ENCODE peak calls at places on chromosomes 13 and 19, in ten cellular contexts. L is heart right ventricle, C is bronchial epithelial cell, V is brain microvascular endothelial cell, G is HCT116, P is Caco-2, I is Peyer's patch, Q is mammary epithelial cell, B is fibroblast of villous mesenchyme, X is Panc1. W is an unnamed sample.

GRCh38 chr13:111317571-111318360 is 2.7 kb upstream of the TEX29 start:
- DNase-seq in L (no peak), C (no peak), V (no peak), G (no peak), P (no peak), I (no peak), Q (no peak), B (no peak), X (no peak), W (no peak)

GRCh38 chr13:105914637-105915036 is 620.8 kb downstream of the EFNB2 start:
- DNase-seq in L (no peak), C (peak), V (peak), G (no peak), P (no peak), I (no peak), Q (peak), B (peak), X (no peak), W (peak)

GRCh38 chr19:53086949-53087348 is 16.3 kb downstream of the ZNF160 start:
- DNase-seq in L (peak), C (no peak), V (peak), G (no peak), P (no peak), I (no peak), Q (no peak), B (no peak), X (no peak), W (peak)

GRCh38 chr13:71358218-71358617 is 508.8 kb downstream of the DACH1 start:
- DNase-seq in L (no peak), C (peak), V (no peak), G (no peak), P (no peak), I (no peak), Q (peak), B (no peak), X (no peak), W (no peak)

GRCh38 chr19:32674153-32674958 is 624 bp downstream of the ANKRD27 start:
- DNase-seq in L (no peak), C (no peak), V (no peak), G (no peak), P (no peak), I (no peak), Q (no peak), B (no peak), X (no peak), W (no peak)

GRCh38 chr13:75795274-75795673 is 159.1 kb downstream of the LMO7 start:
- DNase-seq in L (no peak), C (no peak), V (no peak), G (no peak), P (no peak), I (no peak), Q (no peak), B (no peak), X (no peak), W (no peak)

GRCh38 chr19:54271106-54271505 is 9.8 kb downstream of the LILRB2 start:
- DNase-seq in L (no peak), C (no peak), V (no peak), G (no peak), P (no peak), I (no peak), Q (no peak), B (no peak), X (no peak), W (no peak)

GRCh38 chr19:1758231-1758577 is 4.9 kb downstream of the ONECUT3 start:
- DNase-seq in L (no peak), C (no peak), V (no peak), G (no peak), P (no peak), I (no peak), Q (no peak), B (no peak), X (no peak), W (no peak)

GRCh38 chr19:39098365-39099269 is 14.4 kb downstream of the ACP7 start:
- DNase-seq in L (no peak), C (no peak), V (no peak), G (no peak), P (no peak), I (no peak), Q (no peak), B (no peak), X (no peak), W (no peak)

GRCh38 chr19:21677696-21678418 is 89.5 kb downstream of the ZNF100 start:
- DNase-seq in L (peak), C (no peak), V (no peak), G (no peak), P (no peak), I (no peak), Q (no peak), B (no peak), X (no peak), W (no peak)

GRCh38 chr19:45769821-45770191 is 754 bp upstream of the SIX5 start:
- DNase-seq in L (peak), C (peak), V (peak), G (no peak), P (no peak), I (no peak), Q (peak), B (peak), X (no peak), W (peak)

GRCh38 chr19:50475736-50476223 is 527 bp upstream of the EMC10 start:
- DNase-seq in L (no peak), C (no peak), V (no peak), G (no peak), P (no peak), I (no peak), Q (no peak), B (no peak), X (no peak), W (no peak)

GRCh38 chr13:53101883-53102282 is 73.3 kb downstream of the OLFM4 start:
- DNase-seq in L (no peak), C (no peak), V (no peak), G (no peak), P (no peak), I (no peak), Q (no peak), B (no peak), X (no peak), W (no peak)

GRCh38 chr19:31232871-31233270 is 116.4 kb downstream of the TSHZ3 start:
- DNase-seq in L (no peak), C (peak), V (peak), G (no peak), P (no peak), I (no peak), Q (peak), B (peak), X (no peak), W (peak)

GRCh38 chr19:27647423-27647822 is 1565.5 kb downstream of the UQCRFS1 start:
- DNase-seq in L (no peak), C (no peak), V (no peak), G (no peak), P (no peak), I (no peak), Q (no peak), B (no peak), X (no peak), W (no peak)

GRCh38 chr19:47405854-47406417 is 13.4 kb downstream of the MEIS3 start:
- DNase-seq in L (no peak), C (no peak), V (no peak), G (no peak), P (no peak), I (no peak), Q (no peak), B (no peak), X (no peak), W (no peak)

GRCh38 chr13:101572456-101572855 is 120.0 kb downstream of the ITGBL1 start:
- DNase-seq in L (no peak), C (no peak), V (peak), G (no peak), P (no peak), I (no peak), Q (no peak), B (no peak), X (no peak), W (no peak)

GRCh38 chr19:51824603-51825002 is 29.6 kb downstream of the FPR3 start:
- DNase-seq in L (no peak), C (no peak), V (no peak), G (no peak), P (no peak), I (no peak), Q (no peak), B (no peak), X (no peak), W (no peak)

GRCh38 chr13:26881154-26881553 is 120.6 kb upstream of the GPR12 start:
- DNase-seq in L (no peak), C (no peak), V (peak), G (no peak), P (no peak), I (no peak), Q (peak), B (no peak), X (no peak), W (peak)

GRCh38 chr13:82758056-82758455 is 1124.2 kb downstream of the SLITRK1 start:
- DNase-seq in L (no peak), C (peak), V (peak), G (peak), P (peak), I (no peak), Q (peak), B (no peak), X (no peak), W (peak)

GRCh38 chr13:45781553-45782326 is 69.8 kb downstream of the SIAH3 start:
- DNase-seq in L (peak), C (peak), V (no peak), G (no peak), P (no peak), I (peak), Q (peak), B (no peak), X (no peak), W (peak)

GRCh38 chr13:19601749-19602725 is 31.4 kb upstream of the MPHOSPH8 start:
- DNase-seq in L (peak), C (no peak), V (no peak), G (no peak), P (peak), I (peak), Q (peak), B (peak), X (no peak), W (peak)

GRCh38 chr13:110509478-110509926 is 52.0 kb downstream of the RAB20 start:
- DNase-seq in L (no peak), C (no peak), V (no peak), G (no peak), P (no peak), I (no peak), Q (no peak), B (no peak), X (no peak), W (no peak)

GRCh38 chr13:60397693-60398437 is 845 bp downstream of the TDRD3 start:
- DNase-seq in L (peak), C (peak), V (peak), G (no peak), P (no peak), I (peak), Q (peak), B (peak), X (no peak), W (peak)

GRCh38 chr19:41546386-41546789 is 29.6 kb upstream of the CEACAM21 start:
- DNase-seq in L (no peak), C (no peak), V (no peak), G (no peak), P (no peak), I (no peak), Q (no peak), B (no peak), X (no peak), W (no peak)

GRCh38 chr13:29162638-29163037 is 342.5 kb downstream of the MTUS2 start:
- DNase-seq in L (no peak), C (no peak), V (no peak), G (no peak), P (no peak), I (no peak), Q (no peak), B (peak), X (no peak), W (no peak)

GRCh38 chr19:48064509-48064908 is 20.6 kb upstream of the CABP5 start:
- DNase-seq in L (no peak), C (no peak), V (peak), G (no peak), P (no peak), I (no peak), Q (no peak), B (peak), X (no peak), W (no peak)

GRCh38 chr13:32045963-32046785 is 14.6 kb downstream of the FRY start:
- DNase-seq in L (no peak), C (peak), V (peak), G (no peak), P (peak), I (no peak), Q (peak), B (peak), X (no peak), W (peak)

GRCh38 chr13:101691326-101691725 is 238.9 kb downstream of the ITGBL1 start:
- DNase-seq in L (no peak), C (no peak), V (no peak), G (no peak), P (no peak), I (no peak), Q (peak), B (no peak), X (no peak), W (no peak)

GRCh38 chr13:61414136-61414535 is 1.5 kb downstream of the PCDH20 start:
- DNase-seq in L (no peak), C (no peak), V (no peak), G (no peak), P (no peak), I (no peak), Q (no peak), B (no peak), X (no peak), W (no peak)

GRCh38 chr19:51325161-51325979 is 13.9 kb downstream of the IGLON5 start:
- DNase-seq in L (no peak), C (no peak), V (no peak), G (no peak), P (no peak), I (no peak), Q (no peak), B (no peak), X (no peak), W (no peak)

GRCh38 chr19:44512326-44513298 is 12.3 kb upstream of the ZNF180 start:
- DNase-seq in L (no peak), C (peak), V (peak), G (peak), P (peak), I (peak), Q (peak), B (peak), X (no peak), W (peak)

GRCh38 chr19:40445945-40446784 is 2.0 kb upstream of the SERTAD3 start:
- DNase-seq in L (no peak), C (peak), V (no peak), G (no peak), P (peak), I (no peak), Q (peak), B (peak), X (no peak), W (no peak)

GRCh38 chr19:2394054-2394668 is 33.2 kb downstream of the TIMM13 start:
- DNase-seq in L (no peak), C (no peak), V (no peak), G (no peak), P (no peak), I (no peak), Q (no peak), B (no peak), X (no peak), W (no peak)

GRCh38 chr19:46697142-46697960 is 19.6 kb downstream of the PRKD2 start:
- DNase-seq in L (peak), C (peak), V (peak), G (peak), P (peak), I (peak), Q (no peak), B (peak), X (no peak), W (peak)

GRCh38 chr19:2251577-2252480 is 2.7 kb downstream of the AMH start:
- DNase-seq in L (no peak), C (no peak), V (no peak), G (no peak), P (no peak), I (no peak), Q (no peak), B (no peak), X (no peak), W (no peak)

GRCh38 chr13:28719656-28720055 is 886 bp upstream of the SLC46A3 start:
- DNase-seq in L (no peak), C (peak), V (peak), G (no peak), P (no peak), I (no peak), Q (peak), B (peak), X (no peak), W (peak)

GRCh38 chr19:16829822-16830289 is 658 bp downstream of the SIN3B start:
- DNase-seq in L (no peak), C (no peak), V (no peak), G (no peak), P (peak), I (no peak), Q (no peak), B (no peak), X (no peak), W (no peak)

GRCh38 chr13:47858678-47859050 is 142.4 kb downstream of the SUCLA2 start:
- DNase-seq in L (no peak), C (peak), V (peak), G (no peak), P (no peak), I (no peak), Q (peak), B (peak), X (no peak), W (peak)

GRCh38 chr19:34325181-34325580 is 39.8 kb upstream of the GPI start:
- DNase-seq in L (no peak), C (no peak), V (no peak), G (no peak), P (no peak), I (peak), Q (no peak), B (no peak), X (no peak), W (no peak)
- TF ChIP-seq CTCF in L (no peak), C (no peak), V (no peak), G (no peak), P (no peak), I (no peak), Q (no peak), B (no peak), X (no peak), W (no peak)

DNA sequence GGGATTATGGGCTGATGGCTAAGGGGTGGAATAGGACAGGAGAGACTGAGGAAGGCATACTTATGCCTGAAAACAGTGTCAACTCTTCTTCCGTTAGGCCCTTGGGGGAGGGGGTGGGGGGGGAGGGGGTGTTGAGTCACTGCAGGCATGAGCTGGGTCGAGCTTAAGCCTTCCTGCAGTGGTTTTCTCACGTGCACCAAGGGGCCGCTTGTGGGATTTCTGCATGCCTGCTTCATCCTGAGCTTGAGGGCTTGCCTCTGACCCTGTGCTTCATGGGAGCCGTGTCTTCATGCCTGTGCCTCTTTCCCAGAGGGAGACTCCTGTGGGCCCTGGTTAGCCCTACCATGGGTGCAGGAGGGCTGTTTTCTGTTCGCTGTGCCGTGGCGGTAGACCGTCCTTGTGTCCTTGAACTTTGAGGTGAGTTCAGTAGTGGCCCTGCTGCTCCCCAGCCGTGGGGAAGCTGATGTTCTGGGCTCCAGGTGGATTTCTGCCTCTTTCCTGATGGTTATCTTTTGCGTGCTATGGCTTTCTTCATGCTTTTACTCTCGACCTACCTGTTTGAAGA is 186.1 kb downstream of the PCCA start:
- DNase-seq in L (no peak), C (no peak), V (peak), G (no peak), P (no peak), I (no peak), Q (no peak), B (peak), X (no peak), W (no peak)
- H3K4me3 ChIP-seq in L (no peak), C (no peak), V (no peak), G (no peak), P (no peak), I (no peak), Q (no peak), B (no peak), X (no peak), W (no peak)

DNA sequence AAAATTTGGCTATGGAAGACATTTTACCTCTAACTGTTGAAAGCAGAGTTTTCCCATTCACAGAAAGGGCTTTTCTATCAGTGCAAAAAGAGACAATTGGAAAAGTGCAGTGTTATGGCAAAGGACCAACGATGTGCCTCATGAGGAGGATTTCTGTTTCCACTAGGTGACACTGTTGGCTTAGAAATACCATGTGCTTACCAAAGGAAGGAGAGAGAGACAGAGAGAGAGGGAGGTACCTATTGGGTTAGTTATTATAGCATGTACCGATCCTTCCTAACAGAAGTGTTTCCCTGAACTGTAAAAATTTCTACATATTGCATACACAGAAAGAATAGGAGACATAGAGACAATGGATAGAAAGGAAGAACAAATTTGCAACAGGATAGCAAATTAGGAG is 23.9 kb upstream of the PSG4 start:
- DNase-seq in L (no peak), C (peak), V (peak), G (peak), P (peak), I (no peak), Q (peak), B (peak), X (no peak), W (peak)
- TF ChIP-seq CTCF in L (peak), C (peak), V (peak), G (peak), P (no peak), I (no peak), Q (peak), B (peak), X (peak), W (peak)

DNA sequence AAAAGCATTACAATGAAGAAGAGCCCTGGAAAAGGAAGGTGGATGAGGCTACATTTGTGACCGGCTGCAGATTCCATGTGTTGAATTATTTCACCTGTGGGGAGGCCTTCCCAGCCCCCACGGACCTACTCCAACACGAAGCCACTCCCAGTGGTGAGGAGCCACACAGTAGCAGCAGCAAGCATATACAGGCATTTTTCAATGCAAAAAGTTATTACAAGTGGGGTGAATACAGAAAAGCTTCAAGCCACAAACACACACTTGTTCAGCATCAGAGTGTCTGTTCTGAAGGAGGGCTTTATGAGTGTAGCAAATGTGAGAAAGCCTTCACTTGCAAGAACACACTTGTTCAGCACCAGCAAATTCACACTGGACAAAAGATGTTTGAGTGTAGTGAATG is 5.0 kb downstream of the ZNF551 start:
- DNase-seq in L (no peak), C (no peak), V (no peak), G (no peak), P (no peak), I (no peak), Q (no peak), B (no peak), X (no peak), W (no peak)
- H3K4me3 ChIP-seq in L (no peak), C (no peak), V (no peak), G (no peak), P (no peak), I (no peak), Q (no peak), B (no peak), X (no peak), W (no peak)

GRCh38 chr13:84263354-84264069 is 381.2 kb upstream of the SLITRK1 start:
- DNase-seq in L (no peak), C (no peak), V (no peak), G (no peak), P (no peak), I (no peak), Q (peak), B (no peak), X (no peak), W (no peak)
- TF ChIP-seq CTCF in L (no peak), C (no peak), V (no peak), G (no peak), P (no peak), I (no peak), Q (no peak), B (no peak), X (no peak), W (no peak)

DNA sequence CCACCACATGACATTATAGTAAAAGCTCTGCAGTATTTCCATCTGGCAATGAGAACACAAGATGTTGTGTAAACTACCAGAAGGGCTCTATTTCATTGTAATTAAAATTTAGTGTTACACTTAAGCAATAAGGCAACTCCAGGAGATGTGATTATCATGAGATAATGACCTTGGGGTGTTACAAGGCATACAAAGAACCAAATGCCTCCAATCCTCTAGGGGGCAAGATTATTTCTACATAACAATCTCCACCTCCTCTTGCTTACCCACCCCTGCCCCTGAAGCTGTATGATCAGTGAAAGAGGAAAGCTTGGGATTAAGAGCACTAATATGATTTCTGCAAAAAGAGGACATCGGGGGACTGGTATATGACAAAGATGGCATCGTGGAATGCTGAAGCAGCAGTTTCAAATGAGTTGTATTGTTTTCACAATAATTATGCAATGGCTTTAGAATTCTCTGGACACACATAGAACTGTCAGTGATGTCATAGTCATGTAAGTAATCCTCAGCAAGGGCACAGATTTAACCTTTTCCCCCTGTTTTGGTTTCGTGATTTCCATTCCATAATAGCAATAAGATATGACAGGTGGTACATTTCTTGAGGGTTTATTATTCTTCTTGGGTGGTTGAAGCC is 295.3 kb downstream of the MZT1 start:
- DNase-seq in L (no peak), C (no peak), V (no peak), G (no peak), P (no peak), I (no peak), Q (no peak), B (no peak), X (no peak), W (no peak)
- H3K4me3 ChIP-seq in L (no peak), C (no peak), V (no peak), G (no peak), P (no peak), I (no peak), Q (no peak), B (no peak), X (no peak), W (no peak)

W was measured in fibroblast of the aortic adventitia.